ENCODE peak calls at places on chromosomes 12 and 14, in nine cellular contexts. T, F, M, J, C, Z, N, E and B are unnamed samples.

GRCh38 chr14:78595797-78596196 is 425.6 kb downstream of the NRXN3 start:
- DNase-seq in T (no peak), F (no peak), M (no peak), J (no peak), C (no peak), Z (no peak), N (no peak), E (peak), B (no peak)

GRCh38 chr12:55707841-55708694 is at the start of gene ITGA7:
- DNase-seq in T (no peak), F (peak), M (peak), J (peak), C (no peak), Z (no peak), N (peak), E (peak), B (no peak)

GRCh38 chr14:106578479-106578878 is 1052.1 kb downstream of the TMEM121 start:
- DNase-seq in T (no peak), F (no peak), M (no peak), J (no peak), C (no peak), Z (no peak), N (no peak), E (no peak), B (no peak)

GRCh38 chr12:21912318-21912717 is 28.9 kb downstream of the ABCC9 start:
- DNase-seq in T (peak), F (no peak), M (no peak), J (no peak), C (no peak), Z (peak), N (no peak), E (no peak), B (peak)

GRCh38 chr12:94799136-94799535 is 148.8 kb upstream of the TMCC3 start:
- DNase-seq in T (no peak), F (no peak), M (no peak), J (no peak), C (no peak), Z (no peak), N (no peak), E (no peak), B (no peak)

GRCh38 chr12:88868062-88868461 is 287.8 kb upstream of the KITLG start:
- DNase-seq in T (peak), F (no peak), M (no peak), J (no peak), C (no peak), Z (peak), N (no peak), E (no peak), B (peak)

GRCh38 chr14:101732128-101732527 is 29.4 kb upstream of the PPP2R5C start:
- DNase-seq in T (peak), F (no peak), M (no peak), J (no peak), C (no peak), Z (no peak), N (no peak), E (no peak), B (no peak)

GRCh38 chr12:18629916-18630315 is 107.9 kb downstream of the PLCZ1 start:
- DNase-seq in T (no peak), F (no peak), M (no peak), J (no peak), C (no peak), Z (no peak), N (no peak), E (no peak), B (no peak)

GRCh38 chr12:92625639-92626310 is 77.0 kb upstream of the PLEKHG7 start:
- DNase-seq in T (no peak), F (no peak), M (no peak), J (no peak), C (no peak), Z (no peak), N (no peak), E (no peak), B (no peak)

GRCh38 chr14:28088125-28088524 is 678.5 kb upstream of the FOXG1 start:
- DNase-seq in T (no peak), F (no peak), M (no peak), J (no peak), C (no peak), Z (no peak), N (no peak), E (no peak), B (no peak)

GRCh38 chr14:28763914-28764848 is 2.4 kb upstream of the FOXG1 start:
- DNase-seq in T (no peak), F (no peak), M (no peak), J (no peak), C (no peak), Z (no peak), N (no peak), E (no peak), B (no peak)

GRCh38 chr12:1579626-1580025 is 14.8 kb downstream of the FBXL14 start:
- DNase-seq in T (no peak), F (no peak), M (no peak), J (no peak), C (no peak), Z (peak), N (no peak), E (no peak), B (no peak)

GRCh38 chr12:103524238-103524875 is 28.6 kb upstream of the C12orf42 start:
- DNase-seq in T (no peak), F (no peak), M (no peak), J (no peak), C (no peak), Z (no peak), N (no peak), E (no peak), B (no peak)
- TF ChIP-seq CTCF in T (no peak), F (no peak), M (no peak), J (no peak), C (no peak), Z (no peak), N (no peak), E (no peak), B (no peak)

GRCh38 chr14:100567009-100567876 is 20.0 kb downstream of the BEGAIN start:
- DNase-seq in T (no peak), F (no peak), M (no peak), J (no peak), C (no peak), Z (no peak), N (no peak), E (peak), B (no peak)
- H3K4me3 ChIP-seq in T (no peak), F (peak), M (peak), J (peak), C (no peak), Z (no peak), N (peak), E (peak), B (peak)

DNA sequence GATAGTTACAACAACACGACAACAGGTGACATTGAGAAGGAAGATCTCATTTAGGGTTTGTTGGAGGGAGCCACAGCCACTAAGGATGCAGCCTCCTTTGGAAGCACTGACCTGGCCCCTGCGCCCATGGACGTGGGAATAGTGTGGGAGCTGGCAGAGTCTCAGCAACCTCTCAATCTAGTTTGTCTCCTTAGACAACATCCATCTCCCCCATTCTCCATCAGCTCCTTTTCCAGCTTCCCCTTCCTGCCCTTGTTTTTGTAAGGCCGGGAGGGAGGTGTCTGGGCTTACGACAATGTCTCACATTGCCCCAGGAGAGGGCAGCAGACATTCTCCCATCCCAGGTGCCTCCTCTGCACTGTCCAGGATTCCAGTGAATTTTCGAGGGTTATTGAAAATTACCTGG is 170.2 kb upstream of the PZP start:
- DNase-seq in T (no peak), F (no peak), M (no peak), J (no peak), C (no peak), Z (no peak), N (no peak), E (peak), B (no peak)
- TF ChIP-seq CTCF in T (peak), F (peak), M (peak), J (no peak), C (no peak), Z (no peak), N (peak), E (peak), B (no peak)

GRCh38 chr14:22887260-22887989 is 4.4 kb downstream of the REM2 start:
- DNase-seq in T (peak), F (no peak), M (no peak), J (peak), C (no peak), Z (peak), N (no peak), E (no peak), B (peak)

GRCh38 chr14:22887990-22888378 is 5.0 kb downstream of the REM2 start:
- DNase-seq in T (no peak), F (no peak), M (no peak), J (no peak), C (no peak), Z (no peak), N (no peak), E (no peak), B (no peak)

GRCh38 chr14:22884721-22885523 is 1.9 kb downstream of the REM2 start:
- DNase-seq in T (no peak), F (no peak), M (no peak), J (no peak), C (no peak), Z (no peak), N (no peak), E (no peak), B (no peak)

GRCh38 chr14:22886500-22887259 is 3.7 kb downstream of the REM2 start:
- DNase-seq in T (peak), F (peak), M (peak), J (peak), C (no peak), Z (peak), N (peak), E (peak), B (peak)

DNA sequence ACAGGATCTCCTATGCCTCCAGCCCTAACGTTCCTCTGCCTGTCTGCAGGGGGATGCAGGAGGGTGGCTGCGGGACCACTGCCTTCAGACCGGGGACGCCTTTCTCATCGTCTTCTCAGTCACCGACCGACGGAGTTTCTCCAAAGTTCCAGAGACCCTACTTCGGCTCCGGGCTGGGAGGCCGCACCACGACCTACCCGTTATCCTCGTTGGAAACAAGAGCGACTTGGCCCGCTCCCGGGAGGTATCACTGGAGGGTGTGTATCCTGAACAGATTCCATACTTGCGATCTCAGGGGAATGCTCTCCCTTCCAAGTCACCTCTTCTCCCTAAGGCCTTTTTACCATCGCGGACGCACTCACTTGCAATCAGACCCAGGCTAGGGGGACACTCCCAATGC is 3.0 kb downstream of the REM2 start:
- DNase-seq in T (no peak), F (no peak), M (peak), J (no peak), C (no peak), Z (no peak), N (no peak), E (no peak), B (no peak)
- H3K4me3 ChIP-seq in T (no peak), F (peak), M (peak), J (no peak), C (no peak), Z (no peak), N (no peak), E (peak), B (no peak)

GRCh38 chr14:76564471-76565119 is 188.7 kb downstream of the ESRRB start:
- DNase-seq in T (peak), F (no peak), M (no peak), J (no peak), C (no peak), Z (no peak), N (no peak), E (peak), B (no peak)
- TF ChIP-seq CTCF in T (no peak), F (no peak), M (no peak), J (no peak), C (no peak), Z (no peak), N (no peak), E (peak), B (no peak)

DNA sequence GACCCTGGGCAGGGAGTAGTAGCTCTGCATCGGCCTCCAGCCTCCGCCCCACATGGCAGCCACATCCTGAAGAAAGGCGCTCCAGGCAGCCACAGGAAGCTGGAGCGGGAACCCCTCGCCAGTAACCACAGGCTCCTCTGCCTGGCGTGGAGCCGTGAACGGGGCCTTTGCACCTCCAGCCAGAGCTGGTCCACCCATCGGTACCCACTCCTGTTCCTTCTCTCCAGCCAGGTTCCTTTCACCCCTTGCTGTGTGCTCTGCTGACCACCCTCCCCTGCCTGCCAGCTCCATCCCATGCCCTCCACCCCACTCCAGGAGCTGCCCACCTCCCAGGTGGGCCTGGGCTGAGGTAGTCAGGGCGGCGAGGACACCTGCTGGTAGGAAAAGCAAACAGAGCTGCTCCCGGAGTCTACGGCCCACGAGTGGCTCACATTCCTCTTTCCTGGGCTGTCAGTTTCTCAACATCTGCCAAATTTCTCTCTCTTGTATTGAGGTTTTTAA is 2.7 kb downstream of the TGFB3 start:
- DNase-seq in T (peak), F (no peak), M (peak), J (no peak), C (no peak), Z (peak), N (peak), E (peak), B (peak)
- H3K4me3 ChIP-seq in T (peak), F (peak), M (peak), J (peak), C (peak), Z (no peak), N (no peak), E (no peak), B (peak)

DNA sequence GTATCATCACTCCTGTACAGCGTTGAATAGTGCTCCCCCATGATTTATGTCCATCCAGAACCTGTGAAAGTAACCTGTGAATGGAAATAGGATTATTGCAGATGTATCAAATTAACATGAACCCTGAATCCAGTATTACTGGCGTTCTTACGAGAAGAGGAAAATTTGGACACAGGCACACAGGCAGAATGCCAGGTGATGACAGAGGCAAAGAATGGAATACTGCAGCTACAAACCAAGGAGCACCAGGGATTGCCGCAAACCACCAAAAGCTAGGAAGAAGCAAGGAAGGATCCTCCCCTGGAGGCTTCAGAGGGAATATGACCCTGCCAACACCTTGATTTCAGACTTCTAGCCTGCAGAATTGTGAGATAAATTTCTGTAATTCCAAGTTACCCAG is 113.5 kb upstream of the EGLN3 start:
- DNase-seq in T (peak), F (peak), M (peak), J (peak), C (no peak), Z (peak), N (no peak), E (no peak), B (peak)
- TF ChIP-seq CTCF in T (peak), F (no peak), M (no peak), J (no peak), C (no peak), Z (no peak), N (no peak), E (no peak), B (no peak)

GRCh38 chr14:68208218-68208617 is 388.6 kb downstream of the RAD51B start:
- DNase-seq in T (no peak), F (no peak), M (no peak), J (no peak), C (no peak), Z (no peak), N (no peak), E (no peak), B (peak)

GRCh38 chr14:68211886-68212285 is 392.3 kb downstream of the RAD51B start:
- DNase-seq in T (no peak), F (no peak), M (no peak), J (no peak), C (no peak), Z (no peak), N (no peak), E (no peak), B (no peak)

GRCh38 chr14:68208726-68209125 is 389.1 kb downstream of the RAD51B start:
- DNase-seq in T (no peak), F (no peak), M (no peak), J (no peak), C (no peak), Z (no peak), N (no peak), E (no peak), B (no peak)

GRCh38 chr14:68211421-68211820 is 391.8 kb downstream of the RAD51B start:
- DNase-seq in T (no peak), F (no peak), M (no peak), J (no peak), C (no peak), Z (no peak), N (no peak), E (no peak), B (peak)

GRCh38 chr14:68210729-68211299 is 391.2 kb downstream of the RAD51B start:
- DNase-seq in T (peak), F (no peak), M (no peak), J (no peak), C (peak), Z (peak), N (no peak), E (no peak), B (peak)
- H3K4me3 ChIP-seq in T (no peak), F (peak), M (peak), J (no peak), C (peak), Z (peak), N (peak), E (no peak), B (no peak)

DNA sequence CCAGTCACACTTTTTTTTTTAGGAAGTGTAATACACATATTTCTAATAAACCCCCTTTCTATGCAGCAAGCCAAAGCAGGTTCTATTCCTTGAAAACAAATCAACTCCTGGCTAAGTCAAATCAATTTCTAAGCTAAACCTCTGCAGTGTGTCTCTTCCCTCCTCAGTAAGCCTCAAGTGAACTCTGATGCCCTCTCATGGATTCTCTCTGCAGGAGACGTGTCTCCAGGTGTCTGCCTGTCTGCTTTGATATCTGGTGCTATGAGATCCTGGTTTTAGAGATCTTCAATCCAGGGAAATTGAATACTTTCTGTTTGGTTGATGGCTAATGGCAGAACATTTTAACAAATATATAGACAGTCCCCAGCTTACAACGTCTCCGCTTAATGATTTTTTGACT is 791.7 kb downstream of the AACS start:
- DNase-seq in T (no peak), F (no peak), M (no peak), J (no peak), C (no peak), Z (no peak), N (no peak), E (no peak), B (no peak)
- TF ChIP-seq CTCF in T (no peak), F (no peak), M (no peak), J (no peak), C (no peak), Z (no peak), N (no peak), E (no peak), B (no peak)